ENCODE peak calls at places on chromosome 4, in six cellular contexts. H, N, U, A, G and D are unnamed samples.

GRCh38 chr4:118746251-118746919 is 61.2 kb downstream of the METTL14 start:
- DNase-seq in G (no peak), N (no peak), A (no peak), H (no peak), U (no peak), D (no peak)

GRCh38 chr4:176186067-176186466 is 9.3 kb downstream of the SPATA4 start:
- DNase-seq in N (no peak), A (no peak), G (no peak), H (no peak), U (no peak), D (no peak)

GRCh38 chr4:90845777-90846176 is 718.6 kb downstream of the CCSER1 start:
- DNase-seq in G (no peak), H (no peak), A (no peak), U (peak; percentile 64), N (no peak), D (no peak)

GRCh38 chr4:183284229-183284628 is 35.8 kb downstream of the CLDN22 start:
- DNase-seq in G (no peak), A (no peak), H (no peak), N (no peak), U (no peak), D (no peak)

GRCh38 chr4:83639849-83640493 is 104.1 kb downstream of the GPAT3 start:
- DNase-seq in A (peak; percentile 42), N (peak; percentile 46), G (peak; percentile 66), U (peak; percentile 78), H (peak; percentile 71), D (peak; percentile 77)

GRCh38 chr4:25107827-25108516 is 52.3 kb downstream of the SEPSECS start:
- DNase-seq in A (no peak), U (no peak), N (no peak), G (no peak), H (peak; percentile 13), D (no peak)

GRCh38 chr4:122803788-122804208 is 22.8 kb upstream of the FGF2 start:
- DNase-seq in G (peak; percentile 68), H (no peak), U (peak; percentile 53), N (no peak), A (no peak), D (peak; percentile 27)

GRCh38 chr4:118979712-118980111 is 91.1 kb downstream of the SYNPO2 start:
- DNase-seq in U (no peak), A (no peak), N (no peak), G (no peak), H (no peak), D (no peak)

GRCh38 chr4:2948895-2949781 is 14.1 kb downstream of the NOP14 start:
- DNase-seq in H (no peak), N (no peak), U (peak; percentile 19), G (no peak), A (no peak), D (peak; percentile 51)

GRCh38 chr4:37475087-37475486 is 211.1 kb downstream of the RELL1 start:
- DNase-seq in N (no peak), G (no peak), A (no peak), U (no peak), H (no peak), D (no peak)

GRCh38 chr4:146336413-146336807 is 122.1 kb downstream of the REELD1 start:
- DNase-seq in A (no peak), U (peak; percentile 67), G (no peak), H (peak; percentile 5), N (no peak), D (no peak)

GRCh38 chr4:146333895-146334262 is 119.5 kb downstream of the REELD1 start:
- DNase-seq in A (no peak), G (no peak), N (no peak), U (no peak), H (no peak), D (no peak)

GRCh38 chr4:146335763-146336412 is 121.5 kb downstream of the REELD1 start:
- DNase-seq in G (no peak), U (peak; percentile 50), A (no peak), N (no peak), H (peak; percentile 21), D (no peak)

GRCh38 chr4:146333187-146333894 is 119.0 kb downstream of the REELD1 start:
- DNase-seq in U (no peak), H (peak; percentile 7), N (no peak), G (no peak), A (peak; percentile 59), D (peak; percentile 2)

GRCh38 chr4:146334862-146335449 is 120.6 kb downstream of the REELD1 start:
- DNase-seq in H (no peak), G (no peak), A (no peak), N (no peak), U (no peak), D (no peak)
- H3K4me3 ChIP-seq in H (no peak overlapping the region), G (no peak overlapping the region), A (peak overlapping the region; percentile 54), N (no peak overlapping the region), U (no peak overlapping the region), D (no peak overlapping the region)

GRCh38 chr4:140213116-140213515 is 59.1 kb upstream of the MAML3 start:
- DNase-seq in G (no peak), U (no peak), N (no peak), H (no peak), A (no peak), D (no peak)

GRCh38 chr4:140211693-140212092 is 57.7 kb upstream of the MAML3 start:
- DNase-seq in U (no peak), G (no peak), A (no peak), N (no peak), H (no peak), D (no peak)

GRCh38 chr4:140212171-140212570 is 58.2 kb upstream of the MAML3 start:
- DNase-seq in H (no peak), N (no peak), G (no peak), U (no peak), A (no peak), D (no peak)

GRCh38 chr4:140212646-140213045 is 58.7 kb upstream of the MAML3 start:
- DNase-seq in U (no peak), A (no peak), N (no peak), G (no peak), H (no peak), D (no peak)

DNA sequence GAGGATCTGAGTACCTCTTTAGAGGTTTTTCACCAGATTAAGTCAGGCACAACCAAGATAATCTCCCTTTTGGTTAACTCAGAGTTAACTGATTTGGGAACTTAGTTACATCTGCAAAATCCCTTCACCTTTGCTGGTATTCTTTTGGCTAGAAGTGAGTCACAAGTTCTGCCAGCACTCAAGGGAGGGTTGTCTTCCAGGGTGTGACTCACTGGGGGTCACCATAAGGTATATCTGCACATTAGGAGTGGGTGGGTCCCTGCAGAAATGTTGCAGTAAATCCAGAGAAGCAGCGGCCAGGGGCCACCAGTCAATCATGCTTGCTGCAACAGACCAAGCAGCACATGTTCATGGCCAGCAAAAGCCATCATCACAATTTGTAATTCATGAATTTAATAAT is 59.8 kb upstream of the MAML3 start:
- DNase-seq in U (no peak), A (no peak), G (no peak), N (no peak), H (no peak), D (peak; percentile 40)
- TF ChIP-seq MYC in U (no peak), A (no peak), G (no peak), N (no peak), H (no peak), D (no peak)

GRCh38 chr4:73066928-73067327 is 2.6 kb downstream of the COX18 start:
- DNase-seq in G (no peak), U (no peak), N (no peak), A (no peak), H (no peak), D (no peak)
- H3K4me3 ChIP-seq in G (no peak overlapping the region), U (no peak overlapping the region), N (no peak overlapping the region), A (peak overlapping the region; percentile 54), H (no peak overlapping the region), D (no peak overlapping the region)

DNA sequence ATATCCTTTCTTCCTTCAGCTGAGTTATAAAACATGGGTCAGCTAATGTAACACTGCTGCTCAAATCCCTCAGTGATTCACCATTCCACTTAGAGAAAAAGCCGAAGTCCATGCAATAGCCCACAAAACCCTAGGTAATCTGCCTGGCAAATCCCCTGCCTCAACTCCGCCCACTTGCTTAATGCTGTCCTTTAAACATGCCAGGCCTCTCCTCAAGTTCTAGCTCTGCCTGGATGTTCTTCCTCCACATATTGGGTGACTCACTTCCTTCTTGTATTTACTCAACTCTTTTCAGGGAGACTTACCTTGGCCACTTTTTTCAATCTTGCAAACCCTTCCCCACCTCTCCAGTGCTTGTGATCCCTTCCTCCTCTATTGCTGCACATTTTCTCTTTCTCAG is 89.8 kb downstream of the EMCN start:
- DNase-seq in G (no peak), A (no peak), U (peak; percentile 40), N (no peak), H (no peak), D (peak; percentile 73)
- TF ChIP-seq MYC in G (no peak), A (no peak), U (no peak), N (no peak), H (no peak), D (no peak)